ENCODE peak calls at places on chromosome 9, in six cellular contexts. V is endothelial cell, B is osteocyte, A is fibroblast of pulmonary artery, D is HFFc6, Q is Peyer's patch. C is an unnamed sample.

GRCh38 chr9:98173181-98173580 is 19.3 kb downstream of the CORO2A start:
- DNase-seq in V (no peak), B (no peak), A (no peak), D (no peak), Q (peak), C (no peak)

GRCh38 chr9:1454980-1455367 is 404.8 kb downstream of the DMRT2 start:
- DNase-seq in V (no peak), B (no peak), A (no peak), D (no peak), Q (no peak), C (no peak)

GRCh38 chr9:129283705-129284606 is 105.9 kb upstream of the IER5L start:
- DNase-seq in V (no peak), B (peak), A (no peak), D (no peak), Q (no peak), C (no peak)

GRCh38 chr9:36398745-36399144 is 1.3 kb downstream of the RNF38 start:
- DNase-seq in V (no peak), B (no peak), A (peak), D (peak), Q (no peak), C (no peak)

GRCh38 chr9:83036043-83036442 is 26.9 kb downstream of the RASEF start:
- DNase-seq in V (no peak), B (no peak), A (no peak), D (no peak), Q (no peak), C (no peak)

GRCh38 chr9:71097696-71098095 is 23.7 kb downstream of the TRPM3 start:
- DNase-seq in V (no peak), B (no peak), A (no peak), D (no peak), Q (no peak), C (no peak)

GRCh38 chr9:6054280-6055099 is 39.1 kb upstream of the RANBP6 start:
- DNase-seq in V (peak), B (no peak), A (peak), D (peak), Q (no peak), C (peak)

GRCh38 chr9:105026451-105026850 is 98.5 kb upstream of the ABCA1 start:
- DNase-seq in V (no peak), B (no peak), A (peak), D (peak), Q (no peak), C (no peak)

GRCh38 chr9:3931996-3932906 is 367.6 kb downstream of the GLIS3 start:
- DNase-seq in V (no peak), B (no peak), A (no peak), D (peak), Q (no peak), C (no peak)

GRCh38 chr9:89377411-89377810 is 59.1 kb downstream of the SECISBP2 start:
- DNase-seq in V (no peak), B (no peak), A (no peak), D (no peak), Q (no peak), C (no peak)

GRCh38 chr9:91180240-91180929 is 181.3 kb downstream of the AUH start:
- DNase-seq in V (no peak), B (peak), A (no peak), D (no peak), Q (no peak), C (no peak)

GRCh38 chr9:135022191-135022870 is 65.1 kb upstream of the OLFM1 start:
- DNase-seq in V (no peak), B (no peak), A (no peak), D (no peak), Q (peak), C (no peak)

GRCh38 chr9:94443039-94443722 is 111.7 kb upstream of the PCAT7 start:
- DNase-seq in V (no peak), B (no peak), A (no peak), D (no peak), Q (no peak), C (no peak)

GRCh38 chr9:78236511-78236950 is 656 bp downstream of the CEP78 start:
- DNase-seq in V (no peak), B (no peak), A (peak), D (no peak), Q (no peak), C (no peak)

GRCh38 chr9:134738869-134739659 is 97.5 kb downstream of the COL5A1 start:
- DNase-seq in V (peak), B (peak), A (peak), D (peak), Q (peak), C (no peak)

GRCh38 chr9:79447308-79447605 is 124.5 kb upstream of the TLE4 start:
- DNase-seq in V (no peak), B (no peak), A (no peak), D (no peak), Q (no peak), C (no peak)

GRCh38 chr9:130772185-130772584 is 62.9 kb upstream of the ABL1 start:
- DNase-seq in V (no peak), B (no peak), A (no peak), D (no peak), Q (no peak), C (no peak)

GRCh38 chr9:97272072-97272471 is 35.4 kb upstream of the CCDC180 start:
- DNase-seq in V (no peak), B (no peak), A (no peak), D (no peak), Q (no peak), C (no peak)

GRCh38 chr9:129141066-129142041 is 30.1 kb downstream of the PTPA start:
- DNase-seq in V (no peak), B (no peak), A (peak), D (peak), Q (no peak), C (peak)

GRCh38 chr9:121577201-121577600 is 74.2 kb upstream of the DAB2IP start:
- DNase-seq in V (no peak), B (no peak), A (no peak), D (no peak), Q (no peak), C (no peak)

GRCh38 chr9:80648336-80648735 is 1041.0 kb downstream of the TLE1 start:
- DNase-seq in V (no peak), B (no peak), A (peak), D (no peak), Q (no peak), C (no peak)

GRCh38 chr9:107044872-107045271 is 181.9 kb downstream of the ZNF462 start:
- DNase-seq in V (no peak), B (no peak), A (no peak), D (no peak), Q (no peak), C (no peak)

GRCh38 chr9:77601476-77602056 is 46.6 kb downstream of the GNA14 start:
- DNase-seq in V (no peak), B (no peak), A (no peak), D (no peak), Q (no peak), C (no peak)

GRCh38 chr9:36900136-36900855 is 133.8 kb downstream of the PAX5 start:
- DNase-seq in V (no peak), B (no peak), A (no peak), D (no peak), Q (no peak), C (no peak)

GRCh38 chr9:105242557-105242956 is 1.9 kb upstream of the SLC44A1 start:
- DNase-seq in V (no peak), B (no peak), A (peak), D (no peak), Q (no peak), C (no peak)

GRCh38 chr9:132755096-132755495 is 84.8 kb downstream of the GTF3C4 start:
- DNase-seq in V (no peak), B (no peak), A (no peak), D (no peak), Q (no peak), C (no peak)

GRCh38 chr9:1875921-1876448 is 139.2 kb upstream of the SMARCA2 start:
- DNase-seq in V (no peak), B (no peak), A (no peak), D (no peak), Q (no peak), C (peak)

GRCh38 chr9:98204692-98205091 is 12.3 kb upstream of the CORO2A start:
- DNase-seq in V (no peak), B (no peak), A (no peak), D (no peak), Q (no peak), C (no peak)

GRCh38 chr9:131628821-131629197 is 83.5 kb downstream of the PRRT1B start:
- DNase-seq in V (no peak), B (no peak), A (no peak), D (no peak), Q (no peak), C (no peak)

GRCh38 chr9:134623408-134624066 is 18.1 kb upstream of the COL5A1 start:
- DNase-seq in V (no peak), B (no peak), A (no peak), D (no peak), Q (peak), C (no peak)

GRCh38 chr9:108565651-108566378 is 290.0 kb downstream of the ACTL7B start:
- DNase-seq in V (peak), B (no peak), A (peak), D (peak), Q (no peak), C (peak)

GRCh38 chr9:133734600-133735414 is 3.3 kb downstream of the SARDH start:
- DNase-seq in V (no peak), B (peak), A (no peak), D (no peak), Q (no peak), C (no peak)

GRCh38 chr9:80292231-80292630 is 720.5 kb downstream of the TLE4 start:
- DNase-seq in V (no peak), B (no peak), A (no peak), D (no peak), Q (no peak), C (no peak)

GRCh38 chr9:89177021-89177400 is 1.6 kb downstream of the SHC3 start:
- DNase-seq in V (no peak), B (no peak), A (peak), D (no peak), Q (no peak), C (no peak)

GRCh38 chr9:70479880-70480291 is 65.4 kb upstream of the KLF9 start:
- DNase-seq in V (no peak), B (no peak), A (peak), D (no peak), Q (peak), C (no peak)

DNA sequence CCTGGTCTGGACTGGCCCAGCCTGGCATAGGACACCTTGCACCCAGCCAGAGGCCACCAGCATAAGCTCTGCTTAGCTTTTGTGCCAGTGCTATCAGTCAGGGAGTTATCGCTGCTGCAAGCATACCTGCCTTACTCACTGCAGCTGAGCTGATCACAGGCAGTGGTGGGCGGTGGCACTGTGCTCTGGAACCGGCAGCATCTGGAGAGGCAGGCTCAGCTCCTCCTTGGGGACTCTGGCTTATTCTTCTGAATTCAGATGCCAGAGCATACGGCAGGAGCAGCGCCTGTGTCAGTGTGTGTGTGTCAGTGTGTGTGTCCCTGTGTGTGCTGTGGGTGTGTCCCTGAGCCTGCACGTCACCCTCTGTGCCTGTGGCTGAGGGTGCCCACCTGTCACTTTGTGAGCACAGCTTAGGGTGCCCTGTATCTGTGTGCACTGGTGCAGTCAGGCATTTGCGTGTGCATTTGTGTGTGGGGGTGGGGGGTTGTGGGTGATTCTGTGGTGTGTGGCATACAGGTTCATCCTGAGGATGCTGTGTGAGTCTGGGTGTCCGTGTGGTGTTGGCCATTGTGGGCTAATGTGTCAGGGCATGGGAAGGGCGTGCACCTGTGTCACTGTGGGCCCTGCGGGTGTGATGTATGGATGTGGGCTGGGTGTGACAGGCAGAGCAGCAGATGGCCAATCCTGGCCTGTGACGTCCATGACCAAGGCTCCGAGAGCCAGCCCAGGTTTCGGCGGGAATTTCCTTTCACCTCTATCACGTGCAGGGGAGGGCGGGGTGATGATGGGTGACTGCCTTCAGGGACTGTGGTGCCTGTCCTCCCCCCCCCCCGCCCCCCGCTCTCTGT is 23.5 kb downstream of the LMX1B start:
- DNase-seq in V (no peak), B (no peak), A (no peak), D (no peak), Q (no peak), C (no peak)
- TF ChIP-seq CTCF in V (no peak), B (no peak), A (no peak), D (no peak), Q (no peak), C (no peak)

DNA sequence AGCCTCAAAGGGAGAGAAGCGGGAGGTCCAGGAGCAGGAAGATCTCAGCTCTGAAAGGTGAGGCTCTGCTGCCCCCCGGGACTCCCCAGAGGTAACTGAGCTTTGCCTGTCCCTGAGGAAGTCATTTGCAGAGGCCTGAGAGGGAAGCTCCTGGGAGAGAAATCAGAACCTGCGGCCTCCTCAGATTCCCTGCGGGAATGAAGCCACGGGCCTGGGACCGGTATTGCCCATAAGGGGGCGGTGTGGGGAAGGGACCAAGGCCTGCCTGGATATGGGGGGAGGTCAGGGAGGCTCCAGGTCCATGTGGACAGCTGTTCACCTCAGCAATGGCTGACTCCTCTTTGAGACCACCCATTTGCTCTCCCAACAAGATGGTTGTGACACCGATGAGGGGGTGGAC is 1.3 kb downstream of the SPATA31E1 start:
- DNase-seq in V (peak), B (no peak), A (no peak), D (no peak), Q (peak), C (no peak)
- TF ChIP-seq CTCF in V (no peak), B (no peak), A (no peak), D (peak), Q (no peak), C (no peak)

DNA sequence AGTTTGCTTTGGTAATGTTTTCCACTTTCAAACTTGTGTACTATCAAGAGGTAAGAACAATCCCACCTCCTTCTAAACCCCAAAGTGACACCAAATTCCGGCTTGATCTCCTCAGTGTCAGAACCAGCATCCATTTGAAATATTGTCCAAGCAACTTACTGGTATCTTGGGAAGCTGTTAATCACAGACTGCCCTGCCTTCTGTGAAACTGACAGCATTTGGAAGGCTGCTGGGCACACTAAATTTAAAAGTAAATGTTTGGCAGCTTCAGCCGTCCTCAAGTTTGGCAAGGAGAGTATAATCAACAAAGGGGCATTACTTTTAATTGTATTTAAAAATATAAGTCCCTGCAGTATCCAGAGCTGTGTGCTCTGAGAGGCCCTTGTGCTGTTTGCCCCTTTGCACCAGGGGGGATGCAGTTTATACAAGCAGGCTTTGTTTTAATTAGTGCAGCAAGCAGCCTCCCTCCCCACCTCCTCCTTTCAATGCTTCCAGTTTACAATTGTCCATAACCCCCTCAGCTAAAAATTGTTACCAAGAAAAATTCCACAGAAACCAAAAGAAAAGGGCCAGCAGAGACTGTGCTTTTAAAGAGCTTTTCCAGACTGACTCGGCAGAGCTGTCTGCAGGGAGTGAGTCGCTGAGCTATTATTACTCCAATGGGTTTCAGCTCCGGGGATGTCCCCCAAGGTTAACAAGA is 328.4 kb upstream of the MPDZ start:
- DNase-seq in V (no peak), B (no peak), A (no peak), D (no peak), Q (no peak), C (no peak)
- TF ChIP-seq CTCF in V (no peak), B (no peak), A (no peak), D (no peak), Q (no peak), C (no peak)

GRCh38 chr9:81848472-81848871 is 79.8 kb upstream of the SPATA31D4 start:
- DNase-seq in V (no peak), B (no peak), A (peak), D (peak), Q (no peak), C (no peak)
- TF ChIP-seq CTCF in V (no peak), B (peak), A (peak), D (peak), Q (no peak), C (no peak)

GRCh38 chr9:87107072-87107471 is 159.8 kb upstream of the GAS1 start:
- DNase-seq in V (no peak), B (no peak), A (no peak), D (no peak), Q (no peak), C (no peak)
- TF ChIP-seq CTCF in V (no peak), B (no peak), A (no peak), D (peak), Q (no peak), C (no peak)

GRCh38 chr9:38641985-38642864 is 21.8 kb upstream of the ANKRD18A start:
- DNase-seq in V (peak), B (peak), A (peak), D (peak), Q (no peak), C (peak)
- TF ChIP-seq CTCF in V (peak), B (peak), A (peak), D (peak), Q (no peak), C (peak)

DNA sequence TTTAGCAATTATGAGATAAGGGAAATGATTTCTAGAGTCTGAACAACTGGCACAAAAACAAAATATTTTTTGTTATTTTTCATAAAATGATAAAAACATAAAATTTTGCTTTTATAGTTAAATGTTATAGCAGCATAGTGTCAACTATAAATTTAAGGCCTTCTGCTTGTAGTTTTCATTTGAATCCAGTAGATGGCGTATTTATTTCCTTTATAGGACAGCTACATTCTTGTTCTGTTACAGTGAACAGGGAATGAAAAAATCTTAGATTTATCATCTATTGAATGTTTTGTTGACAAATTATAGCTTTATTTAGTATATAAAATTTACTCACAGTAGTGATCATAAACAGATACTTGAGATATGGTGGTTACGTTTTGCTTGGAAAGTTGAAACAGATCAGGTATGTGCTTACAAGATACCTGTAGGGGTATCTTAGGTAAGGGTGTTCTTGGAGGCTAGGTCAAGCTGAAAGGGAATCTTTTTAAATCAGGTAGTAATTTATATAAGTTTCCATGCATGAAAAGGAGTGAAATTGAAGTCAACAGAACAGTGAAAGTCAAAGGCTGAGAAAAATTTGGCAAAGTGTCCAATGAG is 239.3 kb upstream of the GRIN3A start:
- DNase-seq in V (no peak), B (no peak), A (peak), D (peak), Q (no peak), C (no peak)
- TF ChIP-seq CTCF in V (peak), B (peak), A (peak), D (peak), Q (no peak), C (peak)

DNA sequence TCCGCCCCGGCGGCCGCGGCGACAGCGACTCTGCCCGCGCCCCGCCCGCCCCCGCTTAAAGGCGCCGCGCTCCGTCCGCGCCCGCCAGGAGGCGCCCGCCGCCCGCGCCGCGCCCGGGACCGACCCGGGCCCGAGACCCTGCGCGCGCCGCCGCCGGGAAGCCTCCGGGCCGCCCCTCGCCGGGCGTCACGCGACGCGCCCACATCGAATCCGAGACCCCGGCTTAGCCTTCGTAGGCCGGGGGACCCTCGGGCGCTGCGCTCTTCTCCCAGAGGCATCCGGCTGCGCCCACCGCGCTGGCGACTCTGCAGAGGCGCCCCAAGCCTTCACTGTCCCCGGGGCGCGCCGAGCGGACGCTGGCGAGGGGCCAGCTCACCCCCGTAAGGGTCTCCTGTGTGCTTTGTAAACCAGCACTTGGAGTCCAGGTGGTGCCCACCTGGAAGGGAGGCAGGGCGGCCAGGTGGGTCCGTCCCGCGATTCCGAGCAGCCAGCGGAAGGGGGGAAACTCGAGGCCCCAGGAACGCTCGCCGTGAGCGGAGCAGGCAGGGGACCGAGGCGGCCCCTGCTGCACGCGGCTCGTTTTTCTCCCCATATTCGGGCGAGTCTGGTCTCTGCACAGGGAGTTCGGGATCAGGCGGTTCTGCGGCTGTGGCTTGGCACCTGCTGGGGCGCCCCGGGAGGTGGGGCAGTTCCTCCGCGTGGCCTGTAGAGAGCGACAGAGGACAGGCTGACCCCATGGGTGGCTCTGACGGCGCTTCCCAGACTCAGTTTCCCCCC is 432 bp upstream of the ABCA2 start:
- DNase-seq in V (peak), B (no peak), A (peak), D (peak), Q (peak), C (peak)
- TF ChIP-seq CTCF in V (no peak), B (peak), A (peak), D (no peak), Q (peak), C (peak)

C was measured in GM13977.